ENCODE peak calls at places on chromosomes 2 and 18, in four cellular contexts. Y is tibial artery, I is astrocyte of the cerebellum, H is esophagus squamous epithelium. X is an unnamed sample.

GRCh38 chr2:220528180-220528579 is 900.8 kb downstream of the SLC4A3 start:
- DNase-seq in Y (no peak), H (no peak), I (no peak), X (no peak)

GRCh38 chr2:238122287-238123217 is 15.9 kb upstream of the KLHL30 start:
- DNase-seq in Y (no peak), H (no peak), I (no peak), X (no peak)

GRCh38 chr2:120320318-120320851 is 25.6 kb upstream of the INHBB start:
- DNase-seq in I (no peak), H (no peak), Y (no peak), X (no peak)

GRCh38 chr18:6203791-6204190 is 210.9 kb downstream of the L3MBTL4 start:
- DNase-seq in H (no peak), Y (no peak), I (no peak), X (no peak)

GRCh38 chr2:167943877-167944276 is 303.5 kb downstream of the STK39 start:
- DNase-seq in H (no peak), Y (no peak), I (no peak), X (no peak)

GRCh38 chr18:67600181-67600631 is 83.7 kb upstream of the DSEL start:
- DNase-seq in I (no peak), Y (no peak), H (no peak), X (peak)

GRCh38 chr2:54640834-54641540 is 82.5 kb upstream of the EML6 start:
- DNase-seq in Y (no peak), H (no peak), I (no peak), X (no peak)

GRCh38 chr2:218431878-218432277 is 13.0 kb downstream of the VIL1 start:
- DNase-seq in Y (no peak), I (no peak), H (no peak), X (no peak)

GRCh38 chr2:154537845-154538244 is 160.7 kb upstream of the KCNJ3 start:
- DNase-seq in Y (no peak), I (no peak), H (no peak), X (no peak)

GRCh38 chr18:62282188-62282629 is 42.9 kb upstream of the TNFRSF11A start:
- DNase-seq in I (peak), Y (no peak), H (no peak), X (no peak)

GRCh38 chr18:63515799-63516198 is 26.4 kb upstream of the SERPINB12 start:
- DNase-seq in Y (no peak), H (no peak), I (no peak), X (no peak)
- H3K4me3 ChIP-seq in Y (no peak), H (no peak), I (no peak), X (no peak)

DNA sequence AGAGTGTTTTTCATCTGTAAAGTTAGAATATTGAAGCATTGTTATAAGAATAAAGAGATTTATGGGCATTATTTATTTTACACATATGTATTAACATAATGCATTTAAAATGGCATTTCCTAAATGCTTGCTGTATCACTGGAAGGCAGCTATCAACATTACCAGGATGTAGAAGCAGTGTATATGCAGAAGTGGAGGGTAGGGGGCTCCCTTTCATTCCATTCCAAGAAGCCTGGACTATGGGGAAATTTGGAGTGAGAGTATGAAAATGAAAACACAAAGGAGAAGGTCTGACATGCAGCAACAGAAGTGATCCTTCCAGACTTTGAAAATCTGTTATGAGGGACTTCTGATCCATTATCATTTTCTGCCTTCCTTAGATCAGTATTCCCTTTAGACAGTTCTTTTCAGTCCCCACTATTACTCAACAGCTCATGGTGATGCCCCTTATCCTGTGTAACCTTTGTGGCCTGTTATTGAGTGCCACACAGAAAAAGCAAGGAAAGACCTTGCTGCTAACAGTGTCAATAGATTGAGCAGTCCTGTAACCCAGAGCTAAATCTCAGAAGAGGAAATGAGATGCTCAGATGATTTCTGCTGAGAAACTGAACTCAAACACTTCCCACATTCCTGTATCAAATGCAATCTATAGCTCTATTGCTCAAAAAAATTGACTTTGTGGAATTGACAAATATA is 216.6 kb downstream of the HNMT start:
- DNase-seq in I (no peak), Y (no peak), H (no peak), X (no peak)
- TF ChIP-seq CTCF in I (peak), Y (no peak), H (no peak), X (peak)

GRCh38 chr2:203759692-203760365 is 53.4 kb downstream of the CD28 start:
- DNase-seq in H (no peak), I (peak), Y (no peak), X (peak)
- H3K4me3 ChIP-seq in H (no peak), I (no peak), Y (no peak), X (no peak)

GRCh38 chr2:214830794-214831346 is 21.4 kb upstream of the BARD1 start:
- DNase-seq in Y (no peak), I (no peak), H (no peak), X (no peak)
- TF ChIP-seq CTCF in Y (no peak), I (peak), H (peak), X (peak)

GRCh38 chr18:69936191-69936558 is 11.5 kb downstream of the CD226 start:
- DNase-seq in I (peak), H (no peak), Y (no peak), X (peak)
- H3K4me3 ChIP-seq in I (no peak), H (no peak), Y (no peak), X (no peak)

GRCh38 chr2:62770629-62771028 is 65.1 kb downstream of the EHBP1 start:
- DNase-seq in Y (no peak), I (no peak), H (no peak), X (no peak)

GRCh38 chr2:62774555-62775366 is 69.2 kb downstream of the EHBP1 start:
- DNase-seq in H (no peak), Y (no peak), I (peak), X (no peak)

DNA sequence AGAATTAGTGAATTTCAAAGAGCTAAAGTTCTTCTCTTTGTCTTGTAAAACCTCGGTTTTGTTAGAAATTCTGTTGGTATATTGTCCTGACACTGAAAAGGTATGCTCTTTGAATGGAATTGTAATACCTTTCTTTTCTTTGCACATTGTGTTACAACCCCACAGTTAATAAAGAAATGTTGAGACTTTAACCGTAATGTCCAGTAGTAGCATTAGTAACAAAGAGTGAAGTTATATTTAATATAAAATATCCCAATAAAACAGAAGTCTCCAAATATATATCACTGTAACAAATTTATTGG is 69.8 kb downstream of the EHBP1 start:
- DNase-seq in I (no peak), Y (no peak), H (no peak), X (no peak)
- TF ChIP-seq CTCF in I (no peak), Y (no peak), H (no peak), X (no peak)

DNA sequence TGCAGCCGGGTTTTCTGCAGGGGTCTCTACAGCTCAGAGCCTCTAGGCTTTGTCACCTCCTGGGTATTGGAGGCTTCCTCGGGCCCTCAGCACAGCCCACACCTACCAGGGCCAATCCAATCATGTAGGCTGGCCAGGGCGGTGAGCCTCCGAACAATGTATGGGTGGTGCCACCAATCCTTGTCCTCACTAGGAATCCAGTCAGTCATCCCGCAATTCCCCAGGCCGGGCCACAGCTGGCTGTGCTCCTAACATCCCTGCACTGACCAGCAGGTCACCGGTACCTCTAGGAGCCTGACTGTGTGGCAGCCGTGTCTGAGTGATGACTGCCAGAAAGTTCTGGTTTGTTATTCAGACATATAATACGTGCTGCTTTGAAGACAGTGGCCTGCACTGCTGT is 129.4 kb downstream of the SH3RF3 start:
- DNase-seq in H (no peak), Y (no peak), I (no peak), X (no peak)
- H3K4me3 ChIP-seq in H (no peak), Y (no peak), I (no peak), X (no peak)

X was measured in epithelial cell of proximal tubule.